ENCODE peak calls at places on chromosomes 13 and 19, in seven cellular contexts. Q is mesendoderm, L is neuronal stem cell, C is IMR-90, N is H9, P is H1, D is trophoblast cell. Z is an unnamed sample.

GRCh38 chr13:66974174-66974573 is 256.0 kb downstream of the PCDH9 start:
- DNase-seq in N (no peak), Q (no peak), P (no peak), D (no peak), C (peak), L (no peak), Z (no peak)

GRCh38 chr19:2736550-2737190 is 3.1 kb downstream of the SLC39A3 start:
- DNase-seq in C (no peak), N (no peak), Q (no peak), P (no peak), L (no peak), D (no peak), Z (no peak)

GRCh38 chr19:7914598-7915045 is at the start of gene TGFBR3L:
- DNase-seq in D (no peak), N (no peak), C (no peak), P (no peak), Q (no peak), L (no peak), Z (no peak)

GRCh38 chr13:96650301-96650886 is 343.9 kb downstream of the OXGR1 start:
- DNase-seq in C (no peak), N (no peak), L (no peak), P (no peak), D (peak), Q (peak), Z (peak)

GRCh38 chr13:97648171-97648880 is 214.4 kb downstream of the RAP2A start:
- DNase-seq in C (no peak), N (no peak), D (peak), L (no peak), P (no peak), Q (no peak), Z (peak)

GRCh38 chr13:48156466-48156865 is 61.6 kb upstream of the MED4 start:
- DNase-seq in Q (peak), C (no peak), L (no peak), N (peak), D (peak), P (no peak), Z (no peak)

GRCh38 chr13:113029487-113030258 is 60.7 kb downstream of the MCF2L start:
- DNase-seq in N (peak), Q (peak), D (no peak), P (no peak), C (no peak), L (peak), Z (peak)

GRCh38 chr13:40433577-40433976 is 232.9 kb downstream of the FOXO1 start:
- DNase-seq in L (no peak), N (no peak), C (no peak), P (no peak), D (no peak), Q (no peak), Z (no peak)

GRCh38 chr19:32896516-32897214 is 27.1 kb upstream of the SLC7A9 start:
- DNase-seq in D (no peak), Q (no peak), L (no peak), C (peak), P (no peak), N (no peak), Z (no peak)

GRCh38 chr19:42092350-42092749 is 16.4 kb downstream of the ZNF574 start:
- DNase-seq in P (no peak), N (peak), C (no peak), L (no peak), Q (peak), D (no peak), Z (no peak)

GRCh38 chr13:59157181-59157580 is 1006.5 kb downstream of the DIAPH3 start:
- DNase-seq in Q (no peak), P (no peak), C (no peak), D (no peak), L (no peak), N (no peak), Z (no peak)

GRCh38 chr19:10510301-10510802 is 6.9 kb downstream of the S1PR5 start:
- DNase-seq in C (no peak), D (peak), Q (peak), P (no peak), N (peak), L (peak), Z (no peak)

GRCh38 chr13:26074706-26075105 is 22.9 kb upstream of the SHISA2 start:
- DNase-seq in C (peak), L (no peak), P (no peak), Q (peak), D (peak), N (no peak), Z (peak)

GRCh38 chr19:50232600-50232999 is 29.2 kb downstream of the MYH14 start:
- DNase-seq in Q (no peak), P (no peak), N (no peak), D (no peak), L (no peak), C (no peak), Z (no peak)
- H4K8ac ChIP-seq in Q (no peak), P (no peak), N (no peak), D (no peak), L (no peak), C (no peak), Z (no peak)

GRCh38 chr19:16640951-16641350 is 12.9 kb upstream of the MED26 start:
- DNase-seq in C (no peak), P (no peak), N (no peak), L (no peak), D (no peak), Q (no peak), Z (no peak)
- H3K23ac ChIP-seq in C (no peak), P (no peak), N (no peak), L (no peak), D (no peak), Q (no peak), Z (no peak)

DNA sequence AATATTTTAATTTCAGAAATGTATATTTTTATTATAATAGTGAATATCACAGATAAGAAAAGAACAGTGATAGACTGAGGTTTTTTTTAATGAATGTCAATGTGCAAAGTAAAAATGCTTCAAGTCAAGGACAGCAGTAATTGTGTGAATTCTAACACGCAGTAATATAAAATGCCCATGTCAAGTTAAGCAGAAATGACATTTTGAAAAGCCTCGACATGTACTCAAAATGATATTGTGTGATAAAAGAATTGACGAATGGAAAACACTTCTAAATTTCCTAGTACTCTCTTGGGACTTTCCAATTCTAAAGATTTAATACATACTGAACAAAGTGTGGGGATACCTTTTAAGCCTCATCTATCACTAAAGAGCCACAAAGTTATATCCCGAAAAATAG is 172.6 kb downstream of the SLITRK6 start:
- DNase-seq in L (no peak), N (no peak), Q (no peak), D (no peak), P (no peak), C (no peak), Z (no peak)
- H4K8ac ChIP-seq in L (no peak), N (no peak), Q (no peak), D (no peak), P (no peak), C (no peak), Z (no peak)

GRCh38 chr13:27534108-27534975 is 84.0 kb upstream of the MTIF3 start:
- DNase-seq in L (no peak), N (no peak), D (no peak), P (no peak), C (no peak), Q (no peak), Z (no peak)

GRCh38 chr13:27533155-27533643 is 82.8 kb upstream of the MTIF3 start:
- DNase-seq in L (peak), C (peak), D (peak), P (peak), Q (peak), N (peak), Z (peak)

GRCh38 chr13:27534976-27535370 is 84.6 kb upstream of the MTIF3 start:
- DNase-seq in D (no peak), L (no peak), C (no peak), N (no peak), Q (no peak), P (no peak), Z (no peak)

GRCh38 chr13:27535546-27535945 is 84.8 kb downstream of the LNX2 start:
- DNase-seq in D (no peak), C (no peak), L (no peak), P (no peak), Q (no peak), N (no peak), Z (no peak)

DNA sequence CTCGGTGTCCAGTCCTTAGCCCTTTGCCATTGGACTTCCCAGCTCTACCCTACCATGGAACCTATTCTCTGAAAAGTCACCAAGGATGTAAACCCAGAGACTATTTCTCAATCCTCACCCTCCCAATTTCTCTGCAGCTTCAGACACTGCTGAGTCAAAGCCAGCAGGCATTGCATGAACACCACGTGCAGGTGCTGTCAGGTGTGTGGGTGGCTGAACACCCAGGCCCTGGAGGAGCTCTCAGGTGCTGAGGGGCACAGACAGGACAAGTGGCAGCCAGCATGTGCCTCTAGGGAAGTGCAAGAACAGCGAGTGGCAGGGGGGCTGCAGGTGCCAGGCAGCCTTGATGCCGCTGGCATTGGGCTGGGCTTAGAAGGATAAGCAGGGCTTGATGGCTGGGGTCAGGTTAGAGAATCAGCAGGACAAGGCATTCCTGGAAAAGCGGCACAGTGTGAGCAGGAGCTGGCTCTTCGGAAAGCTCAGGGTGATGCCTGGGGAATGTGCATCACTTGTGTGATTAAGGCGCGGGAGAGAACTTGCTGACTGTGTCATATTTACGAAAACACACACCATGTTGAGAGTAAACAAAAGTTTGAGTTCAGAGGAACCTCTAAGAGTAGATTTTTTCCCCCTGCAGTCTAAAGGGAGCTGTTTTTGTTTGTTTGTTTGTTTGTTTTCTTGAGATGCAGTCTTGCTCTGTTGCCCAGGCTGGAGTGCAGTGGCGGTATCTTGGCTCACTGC is 83.8 kb downstream of the LNX2 start:
- DNase-seq in Q (no peak), N (no peak), P (no peak), L (no peak), D (peak), C (no peak), Z (no peak)
- H3K23ac ChIP-seq in Q (no peak), N (no peak), P (no peak), L (no peak), D (no peak), C (no peak), Z (no peak)

GRCh38 chr19:40433391-40434216 is 7.8 kb upstream of the SERTAD1 start:
- DNase-seq in L (peak), C (peak), D (peak), P (no peak), N (peak), Q (peak), Z (peak)

GRCh38 chr19:40443131-40443929 is 805 bp downstream of the SERTAD3 start:
- DNase-seq in D (peak), L (peak), N (peak), Q (peak), C (peak), P (peak), Z (peak)

GRCh38 chr19:40442328-40443130 is 1.6 kb downstream of the SERTAD3 start:
- DNase-seq in N (no peak), Q (no peak), C (no peak), L (no peak), P (no peak), D (no peak), Z (no peak)

GRCh38 chr19:40441719-40442253 is 2.3 kb downstream of the SERTAD3 start:
- DNase-seq in P (no peak), D (no peak), N (no peak), C (no peak), L (no peak), Q (no peak), Z (no peak)

DNA sequence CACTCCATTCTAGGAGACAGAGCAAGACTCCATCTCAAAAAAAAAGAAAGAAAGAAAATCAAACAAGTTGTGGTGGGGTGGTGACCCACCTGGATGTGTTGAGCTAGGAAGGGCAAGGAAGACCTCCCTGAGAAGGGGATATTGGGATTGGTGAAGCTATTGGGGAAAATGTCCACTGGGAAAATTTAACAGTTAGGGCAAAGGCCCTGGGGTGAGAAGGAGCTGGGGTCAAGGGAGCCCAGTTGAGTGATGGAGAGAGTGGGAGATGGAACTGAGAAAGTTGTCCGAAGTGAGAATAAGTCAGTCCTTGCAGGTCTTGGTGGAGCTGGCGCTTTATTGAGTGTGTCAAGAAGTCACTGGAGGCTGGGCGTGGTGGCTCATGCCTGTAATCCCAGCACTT is 5.9 kb downstream of the SERTAD3 start:
- DNase-seq in D (no peak), P (no peak), L (no peak), Q (no peak), N (no peak), C (no peak), Z (no peak)
- H4K8ac ChIP-seq in D (no peak), P (no peak), L (no peak), Q (no peak), N (no peak), C (no peak), Z (no peak)

DNA sequence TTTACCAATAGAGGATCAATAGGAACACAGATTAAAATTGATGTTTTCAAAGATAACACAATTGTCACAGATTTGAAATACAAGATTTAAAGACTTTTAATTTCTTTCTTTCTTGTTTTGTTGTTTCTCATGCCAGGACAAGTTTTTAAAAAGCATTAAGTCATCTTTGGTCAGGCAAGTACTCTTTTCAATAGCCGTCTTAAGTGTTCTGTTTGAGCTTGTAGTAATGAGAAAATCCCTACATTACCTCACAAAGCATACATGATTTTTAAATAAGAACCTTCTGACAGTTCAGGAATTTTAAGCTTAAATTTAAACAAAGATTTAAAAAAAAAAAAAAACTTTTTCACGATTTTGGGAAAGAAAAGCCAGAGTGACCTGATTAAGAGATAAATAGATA is 216.3 kb upstream of the PRR20A start:
- DNase-seq in L (no peak), D (no peak), C (no peak), Q (no peak), N (no peak), P (no peak), Z (no peak)
- H3K23ac ChIP-seq in L (no peak), D (no peak), C (no peak), Q (no peak), N (no peak), P (no peak), Z (no peak)

GRCh38 chr13:101757446-101758039 is 305.1 kb downstream of the ITGBL1 start:
- DNase-seq in P (no peak), Q (peak), N (no peak), D (no peak), L (no peak), C (peak), Z (peak)

GRCh38 chr13:101752432-101752831 is 300.0 kb downstream of the ITGBL1 start:
- DNase-seq in Q (no peak), C (no peak), P (no peak), L (no peak), D (no peak), N (no peak), Z (no peak)

GRCh38 chr13:101751488-101751887 is 299.0 kb downstream of the ITGBL1 start:
- DNase-seq in N (no peak), C (peak), P (no peak), D (peak), L (no peak), Q (peak), Z (peak)

GRCh38 chr13:101749584-101749983 is 297.1 kb downstream of the ITGBL1 start:
- DNase-seq in P (no peak), Q (no peak), N (no peak), C (no peak), D (no peak), L (no peak), Z (no peak)

GRCh38 chr13:101755228-101755887 is 302.9 kb downstream of the ITGBL1 start:
- DNase-seq in N (no peak), Q (peak), D (peak), C (no peak), L (no peak), P (no peak), Z (peak)
- H4K8ac ChIP-seq in N (no peak), Q (no peak), D (no peak), C (no peak), L (no peak), P (no peak), Z (no peak)

DNA sequence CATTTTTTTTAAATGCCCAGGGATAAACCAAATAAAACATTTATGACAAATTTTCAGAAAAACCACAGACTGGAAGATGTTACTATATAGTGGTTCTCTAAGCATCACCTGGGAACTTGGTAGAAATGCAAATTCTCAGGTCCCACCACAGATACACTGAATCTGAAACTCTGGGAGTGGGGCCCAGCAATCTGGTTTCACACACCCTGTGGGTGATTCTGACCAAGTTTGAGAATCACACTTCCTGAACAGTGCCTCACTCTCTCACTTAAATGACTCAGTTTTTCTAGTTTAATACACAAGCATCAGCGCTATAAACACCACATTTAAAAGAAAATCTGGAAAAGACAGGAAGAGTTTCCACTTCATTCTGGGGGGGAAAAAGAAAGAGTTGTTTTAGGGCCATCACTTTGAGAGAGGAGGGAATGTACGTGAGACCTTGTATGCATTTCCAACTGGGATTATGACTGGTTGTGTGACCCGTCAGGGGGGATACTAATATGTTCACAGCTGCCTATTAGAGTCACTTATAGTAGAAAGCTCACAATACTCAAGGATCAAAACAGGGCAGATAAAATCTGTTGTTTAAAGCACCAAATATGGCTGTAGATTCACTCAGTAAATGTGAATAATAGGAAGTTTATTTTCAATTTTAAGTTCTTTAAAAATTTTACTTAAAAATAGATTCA is 567.7 kb downstream of the GPC6 start:
- DNase-seq in D (no peak), Q (no peak), N (no peak), P (no peak), L (no peak), C (peak), Z (no peak)
- H3K23ac ChIP-seq in D (no peak), Q (no peak), N (no peak), P (no peak), L (no peak), C (no peak), Z (no peak)

GRCh38 chr19:58345558-58345957 is 7.7 kb downstream of the A1BG start:
- DNase-seq in P (no peak), N (no peak), Q (no peak), C (no peak), L (no peak), D (no peak), Z (peak)

GRCh38 chr19:58350001-58350801 is 3.1 kb downstream of the A1BG start:
- DNase-seq in D (no peak), P (no peak), C (no peak), Q (no peak), L (no peak), N (no peak), Z (no peak)

GRCh38 chr19:58349590-58349989 is 3.7 kb downstream of the A1BG start:
- DNase-seq in L (no peak), P (no peak), C (no peak), N (no peak), D (no peak), Q (no peak), Z (no peak)

GRCh38 chr19:58350871-58351557 is 2.3 kb downstream of the A1BG start:
- DNase-seq in L (no peak), P (no peak), N (no peak), Q (no peak), C (no peak), D (no peak), Z (no peak)

GRCh38 chr19:58346961-58347929 is 6.0 kb downstream of the A1BG start:
- DNase-seq in D (no peak), Q (peak), L (peak), N (peak), P (no peak), C (peak), Z (peak)
- H4K8ac ChIP-seq in D (peak), Q (peak), L (peak), N (no peak), P (peak), C (peak), Z (peak)

Z was measured in mesenchymal stem cell.